ENCODE peak calls at places on chromosomes 7 and 10, in four cellular contexts. T is tibial nerve; V is hippocampal formation; E is stimulated activated CD4-positive, alpha-beta T cell treated with anti-CD3 and anti-CD28 coated beads, Interleukin-2, amount 100 ng/mL, for 24 hours. P is an unnamed sample.

GRCh38 chr7:20798694-20799121 is 12.0 kb upstream of the SP8 start:
- DNase-seq in T (no peak), V (no peak), E (no peak), P (no peak)

GRCh38 chr10:86646933-86647332 is 7.4 kb upstream of the OPN4 start:
- DNase-seq in T (no peak), V (no peak), E (no peak), P (no peak)

GRCh38 chr10:99966306-99966705 is 43.4 kb downstream of the DNMBP start:
- DNase-seq in T (no peak), V (no peak), E (no peak), P (no peak)

GRCh38 chr7:24401628-24402593 is 117.9 kb downstream of the NPY start:
- DNase-seq in T (no peak), V (peak), E (no peak), P (no peak)

GRCh38 chr7:25303380-25304321 is 75.4 kb upstream of the NPVF start:
- DNase-seq in T (no peak), V (no peak), E (no peak), P (no peak)

GRCh38 chr10:111209666-111210065 is 132.8 kb downstream of the ADRA2A start:
- DNase-seq in T (no peak), V (no peak), E (no peak), P (no peak)

GRCh38 chr10:129120441-129120840 is 346.6 kb upstream of the MGMT start:
- DNase-seq in T (no peak), V (no peak), E (no peak), P (no peak)

GRCh38 chr7:74356589-74357315 is 67.5 kb downstream of the CLIP2 start:
- DNase-seq in T (no peak), V (no peak), E (no peak), P (no peak)

GRCh38 chr10:22854935-22855421 is 72.9 kb upstream of the ARMC3 start:
- DNase-seq in T (no peak), V (no peak), E (no peak), P (no peak)